ENCODE peak calls at places on chromosomes 5 and 9, in six cellular contexts. D, G, T, Q, N and H are unnamed samples.
A peak's percentile ranks its signal among the peaks of the same experiment; 100 is the strongest.

GRCh38 chr5:30808996-30809395 is 384.5 kb upstream of the CDH6 start:
- DNase-seq in D (no peak), G (no peak), T (no peak), Q (peak; percentile 3), N (no peak), H (no peak)

GRCh38 chr9:88794100-88794499 is 197.2 kb upstream of the S1PR3 start:
- DNase-seq in D (no peak), G (no peak), T (no peak), Q (no peak), N (no peak), H (no peak)

GRCh38 chr5:124053340-124053739 is 541.4 kb downstream of the CSNK1G3 start:
- DNase-seq in D (no peak), G (no peak), T (no peak), Q (no peak), N (no peak), H (no peak)

GRCh38 chr9:101485873-101486692 is 47.6 kb upstream of the RNF20 start:
- DNase-seq in D (peak; percentile 46), G (no peak), T (no peak), Q (peak; percentile 50), N (no peak), H (no peak)

GRCh38 chr9:105742088-105742487 is 47.7 kb downstream of the TMEM38B start:
- DNase-seq in D (no peak), G (no peak), T (no peak), Q (no peak), N (no peak), H (no peak)

GRCh38 chr5:124630767-124631704 is 115.4 kb downstream of the ZNF608 start:
- DNase-seq in D (no peak), G (no peak), T (no peak), Q (no peak), N (no peak), H (no peak)

GRCh38 chr5:6291961-6292360 is 86.4 kb downstream of the MED10 start:
- DNase-seq in D (no peak), G (no peak), T (no peak), Q (peak; percentile 43), N (peak; percentile 34), H (peak; percentile 7)

GRCh38 chr9:126502417-126503332 is 111.1 kb upstream of the LMX1B start:
- DNase-seq in D (no peak), G (peak; percentile 47), T (no peak), Q (no peak), N (no peak), H (no peak)

GRCh38 chr5:150058480-150059126 is 27.8 kb downstream of the CSF1R start:
- DNase-seq in D (peak; percentile 89), G (no peak), T (no peak), Q (peak; percentile 50), N (no peak), H (no peak)

GRCh38 chr5:88952344-88952743 is 69.4 kb upstream of the MEF2C start:
- DNase-seq in D (no peak), G (no peak), T (no peak), Q (no peak), N (no peak), H (no peak)

GRCh38 chr5:96065577-96066385 is 104.1 kb upstream of the ELL2 start:
- DNase-seq in D (no peak), G (no peak), T (no peak), Q (no peak), N (peak; percentile 8), H (no peak)